ENCODE peak calls at places on chromosomes 7 and 10, in eight cellular contexts. One of them, this sample, is unnamed.

GRCh38 chr10:3652886-3653285 is 132.1 kb downstream of the KLF6 start:
- DNase-seq in spleen: no peak
- DNase-seq in adrenal gland: no peak
- DNase-seq in CD8-positive, alpha-beta T cell: peak; percentile 29
- DNase-seq in tibial artery: no peak
- DNase-seq in aorta: no peak
- DNase-seq in effector memory CD4-positive, alpha-beta T cell: no peak
- DNase-seq in A549: no peak
- DNase-seq in this sample: peak; percentile 28

GRCh38 chr10:100370561-100370975 is 23.5 kb downstream of the SCD start:
- DNase-seq in spleen: no peak
- DNase-seq in adrenal gland: no peak
- DNase-seq in CD8-positive, alpha-beta T cell: peak; percentile 30
- DNase-seq in tibial artery: no peak
- DNase-seq in aorta: no peak
- DNase-seq in effector memory CD4-positive, alpha-beta T cell: peak; percentile 12
- DNase-seq in A549: no peak
- DNase-seq in this sample: no peak

GRCh38 chr7:6398943-6399342 is 48.8 kb downstream of the DAGLB start:
- DNase-seq in spleen: peak; percentile 48
- DNase-seq in adrenal gland: no peak
- DNase-seq in CD8-positive, alpha-beta T cell: no peak
- DNase-seq in tibial artery: no peak
- DNase-seq in aorta: no peak
- DNase-seq in effector memory CD4-positive, alpha-beta T cell: no peak
- DNase-seq in A549: no peak
- DNase-seq in this sample: no peak

GRCh38 chr7:3897430-3898385 is 596.7 kb downstream of the SDK1 start:
- DNase-seq in spleen: no peak
- DNase-seq in adrenal gland: peak; percentile 46
- DNase-seq in CD8-positive, alpha-beta T cell: peak; percentile 51
- DNase-seq in tibial artery: no peak
- DNase-seq in aorta: no peak
- DNase-seq in effector memory CD4-positive, alpha-beta T cell: peak; percentile 12
- DNase-seq in A549: peak; percentile 36
- DNase-seq in this sample: no peak

GRCh38 chr10:86951184-86951761 is 6.1 kb downstream of the MMRN2 start:
- DNase-seq in spleen: no peak
- DNase-seq in adrenal gland: no peak
- DNase-seq in CD8-positive, alpha-beta T cell: no peak
- DNase-seq in tibial artery: peak; percentile 34
- DNase-seq in aorta: no peak
- DNase-seq in effector memory CD4-positive, alpha-beta T cell: no peak
- DNase-seq in A549: no peak
- DNase-seq in this sample: no peak

GRCh38 chr7:108114117-108114841 is 15.9 kb downstream of the LAMB4 start:
- DNase-seq in spleen: no peak
- DNase-seq in adrenal gland: no peak
- DNase-seq in CD8-positive, alpha-beta T cell: no peak
- DNase-seq in tibial artery: no peak
- DNase-seq in aorta: no peak
- DNase-seq in effector memory CD4-positive, alpha-beta T cell: no peak
- DNase-seq in A549: peak; percentile 10
- DNase-seq in this sample: no peak

GRCh38 chr7:20798081-20798693 is 11.5 kb upstream of the SP8 start:
- DNase-seq in spleen: peak; percentile 80
- DNase-seq in adrenal gland: no peak
- DNase-seq in CD8-positive, alpha-beta T cell: no peak
- DNase-seq in tibial artery: no peak
- DNase-seq in aorta: peak; percentile 82
- DNase-seq in effector memory CD4-positive, alpha-beta T cell: no peak
- DNase-seq in A549: peak; percentile 68
- DNase-seq in this sample: peak; percentile 55

GRCh38 chr7:135217645-135218509 is 6.6 kb upstream of the WDR91 start:
- DNase-seq in spleen: no peak
- DNase-seq in adrenal gland: no peak
- DNase-seq in CD8-positive, alpha-beta T cell: no peak
- DNase-seq in tibial artery: no peak
- DNase-seq in aorta: no peak
- DNase-seq in effector memory CD4-positive, alpha-beta T cell: no peak
- DNase-seq in A549: no peak
- DNase-seq in this sample: no peak

GRCh38 chr10:132787253-132788179 is 1.6 kb upstream of the NKX6-2 start:
- DNase-seq in spleen: no peak
- DNase-seq in adrenal gland: no peak
- DNase-seq in CD8-positive, alpha-beta T cell: no peak
- DNase-seq in tibial artery: no peak
- DNase-seq in aorta: no peak
- DNase-seq in effector memory CD4-positive, alpha-beta T cell: no peak
- DNase-seq in A549: peak; percentile 43
- DNase-seq in this sample: no peak

GRCh38 chr10:113463083-113463482 is 89.8 kb upstream of the HABP2 start:
- DNase-seq in spleen: no peak
- DNase-seq in adrenal gland: no peak
- DNase-seq in CD8-positive, alpha-beta T cell: no peak
- DNase-seq in tibial artery: no peak
- DNase-seq in aorta: no peak
- DNase-seq in effector memory CD4-positive, alpha-beta T cell: no peak
- DNase-seq in A549: no peak
- DNase-seq in this sample: no peak

GRCh38 chr10:88522715-88523114 is 60.4 kb downstream of the RNLS start:
- DNase-seq in spleen: no peak
- DNase-seq in adrenal gland: no peak
- DNase-seq in CD8-positive, alpha-beta T cell: no peak
- DNase-seq in tibial artery: no peak
- DNase-seq in aorta: no peak
- DNase-seq in effector memory CD4-positive, alpha-beta T cell: no peak
- DNase-seq in A549: no peak
- DNase-seq in this sample: no peak

GRCh38 chr7:30139836-30140384 is 5.1 kb downstream of the MTURN start:
- DNase-seq in spleen: no peak
- DNase-seq in adrenal gland: no peak
- DNase-seq in CD8-positive, alpha-beta T cell: no peak
- DNase-seq in tibial artery: no peak
- DNase-seq in aorta: no peak
- DNase-seq in effector memory CD4-positive, alpha-beta T cell: no peak
- DNase-seq in A549: no peak
- DNase-seq in this sample: no peak
- H3K4me1 ChIP-seq in spleen: no peaks in the 10 kb centered on the region
- H3K4me1 ChIP-seq in adrenal gland: peaks cover 6% of the 10 kb centered on the region
- H3K4me1 ChIP-seq in CD8-positive, alpha-beta T cell: peaks cover 10% of the 10 kb centered on the region
- H3K4me1 ChIP-seq in tibial artery: no peaks in the 10 kb centered on the region
- H3K4me1 ChIP-seq in aorta: peaks cover 10% of the 10 kb centered on the region
- H3K4me1 ChIP-seq in effector memory CD4-positive, alpha-beta T cell: no peaks in the 10 kb centered on the region
- H3K4me1 ChIP-seq in A549: peaks cover 16% of the 10 kb centered on the region
- H3K4me1 ChIP-seq in this sample: peaks cover 40% of the 10 kb centered on the region

GRCh38 chr10:20890491-20891337 is 6.4 kb downstream of the NEBL start:
- DNase-seq in spleen: no peak
- DNase-seq in adrenal gland: no peak
- DNase-seq in CD8-positive, alpha-beta T cell: no peak
- DNase-seq in tibial artery: no peak
- DNase-seq in aorta: no peak
- DNase-seq in effector memory CD4-positive, alpha-beta T cell: no peak
- DNase-seq in A549: no peak
- DNase-seq in this sample: no peak
- H3K27ac ChIP-seq in spleen: no peak overlapping the region
- H3K27ac ChIP-seq in adrenal gland: no peak overlapping the region
- H3K27ac ChIP-seq in CD8-positive, alpha-beta T cell: no peak overlapping the region
- H3K27ac ChIP-seq in tibial artery: no peak overlapping the region
- H3K27ac ChIP-seq in aorta: no peak overlapping the region
- H3K27ac ChIP-seq in effector memory CD4-positive, alpha-beta T cell: no peak overlapping the region
- H3K27ac ChIP-seq in A549: no peak overlapping the region
- H3K27ac ChIP-seq in this sample: no peak overlapping the region

GRCh38 chr7:99899830-99900519 is 19.4 kb downstream of the TRIM4 start:
- DNase-seq in spleen: no peak
- DNase-seq in adrenal gland: no peak
- DNase-seq in CD8-positive, alpha-beta T cell: no peak
- DNase-seq in tibial artery: no peak
- DNase-seq in aorta: no peak
- DNase-seq in effector memory CD4-positive, alpha-beta T cell: no peak
- DNase-seq in A549: no peak
- DNase-seq in this sample: no peak

GRCh38 chr7:99898836-99899235 is 20.5 kb downstream of the TRIM4 start:
- DNase-seq in spleen: no peak
- DNase-seq in adrenal gland: no peak
- DNase-seq in CD8-positive, alpha-beta T cell: no peak
- DNase-seq in tibial artery: no peak
- DNase-seq in aorta: no peak
- DNase-seq in effector memory CD4-positive, alpha-beta T cell: no peak
- DNase-seq in A549: no peak
- DNase-seq in this sample: no peak

GRCh38 chr7:99894738-99895137 is 17.9 kb upstream of the OR2AE1 start:
- DNase-seq in spleen: no peak
- DNase-seq in adrenal gland: no peak
- DNase-seq in CD8-positive, alpha-beta T cell: no peak
- DNase-seq in tibial artery: no peak
- DNase-seq in aorta: no peak
- DNase-seq in effector memory CD4-positive, alpha-beta T cell: no peak
- DNase-seq in A549: no peak
- DNase-seq in this sample: no peak

GRCh38 chr7:99901581-99901980 is 17.7 kb downstream of the TRIM4 start:
- DNase-seq in spleen: no peak
- DNase-seq in adrenal gland: no peak
- DNase-seq in CD8-positive, alpha-beta T cell: no peak
- DNase-seq in tibial artery: no peak
- DNase-seq in aorta: no peak
- DNase-seq in effector memory CD4-positive, alpha-beta T cell: no peak
- DNase-seq in A549: no peak
- DNase-seq in this sample: no peak

GRCh38 chr7:99897688-99898357 is 21.0 kb upstream of the OR2AE1 start:
- DNase-seq in spleen: no peak
- DNase-seq in adrenal gland: no peak
- DNase-seq in CD8-positive, alpha-beta T cell: no peak
- DNase-seq in tibial artery: no peak
- DNase-seq in aorta: no peak
- DNase-seq in effector memory CD4-positive, alpha-beta T cell: no peak
- DNase-seq in A549: no peak
- DNase-seq in this sample: no peak
- H3K4me1 ChIP-seq in spleen: no peaks in the 10 kb centered on the region
- H3K4me1 ChIP-seq in adrenal gland: no peaks in the 10 kb centered on the region
- H3K4me1 ChIP-seq in CD8-positive, alpha-beta T cell: no peaks in the 10 kb centered on the region
- H3K4me1 ChIP-seq in tibial artery: no peaks in the 10 kb centered on the region
- H3K4me1 ChIP-seq in aorta: no peaks in the 10 kb centered on the region
- H3K4me1 ChIP-seq in effector memory CD4-positive, alpha-beta T cell: no peaks in the 10 kb centered on the region
- H3K4me1 ChIP-seq in A549: no peaks in the 10 kb centered on the region
- H3K4me1 ChIP-seq in this sample: no peaks in the 10 kb centered on the region

GRCh38 chr7:102192790-102193189 is 93.9 kb upstream of the SH2B2 start:
- DNase-seq in spleen: no peak
- DNase-seq in adrenal gland: no peak
- DNase-seq in CD8-positive, alpha-beta T cell: no peak
- DNase-seq in tibial artery: no peak
- DNase-seq in aorta: no peak
- DNase-seq in effector memory CD4-positive, alpha-beta T cell: no peak
- DNase-seq in A549: no peak
- DNase-seq in this sample: no peak
- H3K27ac ChIP-seq in spleen: no peak overlapping the region
- H3K27ac ChIP-seq in adrenal gland: no peak overlapping the region
- H3K27ac ChIP-seq in CD8-positive, alpha-beta T cell: no peak overlapping the region
- H3K27ac ChIP-seq in tibial artery: no peak overlapping the region
- H3K27ac ChIP-seq in aorta: no peak overlapping the region
- H3K27ac ChIP-seq in effector memory CD4-positive, alpha-beta T cell: no peak overlapping the region
- H3K27ac ChIP-seq in A549: no peak overlapping the region
- H3K27ac ChIP-seq in this sample: no peak overlapping the region

GRCh38 chr10:35576730-35577129 is 28.4 kb upstream of the GJD4 start:
- DNase-seq in spleen: no peak
- DNase-seq in adrenal gland: no peak
- DNase-seq in CD8-positive, alpha-beta T cell: no peak
- DNase-seq in tibial artery: no peak
- DNase-seq in aorta: no peak
- DNase-seq in effector memory CD4-positive, alpha-beta T cell: no peak
- DNase-seq in A549: no peak
- DNase-seq in this sample: no peak

GRCh38 chr10:35572583-35572982 is 32.6 kb upstream of the GJD4 start:
- DNase-seq in spleen: no peak
- DNase-seq in adrenal gland: no peak
- DNase-seq in CD8-positive, alpha-beta T cell: no peak
- DNase-seq in tibial artery: no peak
- DNase-seq in aorta: no peak
- DNase-seq in effector memory CD4-positive, alpha-beta T cell: no peak
- DNase-seq in A549: no peak
- DNase-seq in this sample: no peak

GRCh38 chr10:35574924-35575352 is 30.2 kb upstream of the GJD4 start:
- DNase-seq in spleen: no peak
- DNase-seq in adrenal gland: no peak
- DNase-seq in CD8-positive, alpha-beta T cell: no peak
- DNase-seq in tibial artery: no peak
- DNase-seq in aorta: no peak
- DNase-seq in effector memory CD4-positive, alpha-beta T cell: no peak
- DNase-seq in A549: no peak
- DNase-seq in this sample: peak; percentile 82

GRCh38 chr10:35575640-35576039 is 29.5 kb upstream of the GJD4 start:
- DNase-seq in spleen: no peak
- DNase-seq in adrenal gland: no peak
- DNase-seq in CD8-positive, alpha-beta T cell: no peak
- DNase-seq in tibial artery: no peak
- DNase-seq in aorta: no peak
- DNase-seq in effector memory CD4-positive, alpha-beta T cell: no peak
- DNase-seq in A549: no peak
- DNase-seq in this sample: no peak

DNA sequence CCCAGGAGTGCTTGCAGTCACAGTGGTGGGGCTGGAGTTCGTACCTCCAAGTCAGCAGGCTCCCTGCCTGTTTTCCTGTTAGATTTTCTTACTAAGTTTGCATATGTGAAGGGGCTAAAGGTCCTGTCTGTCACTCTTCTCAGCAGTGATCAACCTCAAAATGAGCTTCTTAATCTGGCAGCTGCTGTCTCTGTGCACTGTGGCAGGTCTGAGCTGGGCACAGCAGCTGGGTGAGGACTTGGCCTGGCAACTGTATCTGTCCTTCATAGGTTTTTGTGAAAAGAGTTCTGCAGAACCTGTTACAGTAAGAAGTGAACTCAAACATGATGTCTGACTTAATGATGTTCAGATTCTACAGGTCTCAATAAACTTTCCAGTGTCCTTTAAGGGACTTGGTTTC is 31.4 kb upstream of the GJD4 start:
- DNase-seq in spleen: no peak
- DNase-seq in adrenal gland: no peak
- DNase-seq in CD8-positive, alpha-beta T cell: no peak
- DNase-seq in tibial artery: no peak
- DNase-seq in aorta: no peak
- DNase-seq in effector memory CD4-positive, alpha-beta T cell: no peak
- DNase-seq in A549: no peak
- DNase-seq in this sample: no peak
- H3K4me1 ChIP-seq in spleen: no peaks in the 10 kb centered on the region
- H3K4me1 ChIP-seq in adrenal gland: no peaks in the 10 kb centered on the region
- H3K4me1 ChIP-seq in CD8-positive, alpha-beta T cell: no peaks in the 10 kb centered on the region
- H3K4me1 ChIP-seq in tibial artery: no peaks in the 10 kb centered on the region
- H3K4me1 ChIP-seq in aorta: no peaks in the 10 kb centered on the region
- H3K4me1 ChIP-seq in effector memory CD4-positive, alpha-beta T cell: no peaks in the 10 kb centered on the region
- H3K4me1 ChIP-seq in A549: no peaks in the 10 kb centered on the region
- H3K4me1 ChIP-seq in this sample: peaks cover 28% of the 10 kb centered on the region